ENCODE peak calls at places on chromosomes 13 and 19, in seven cellular contexts. F is NCI-H2171 treated with DMSO at 0.1 percent for 48 hours, E is fibroblast of the conjunctiva, C is ascending aorta, U is spleen, Z is NCI-H2081 treated with DMSO at 0.1 percent for 48 hours, K is SW 1271. Y is an unnamed sample.

GRCh38 chr13:80168089-80168850 is 172.7 kb downstream of the SPRY2 start:
- DNase-seq in E (no peak), C (no peak), Z (no peak), F (no peak), U (no peak), K (no peak), Y (no peak)

GRCh38 chr19:345320-345879 is 804 bp upstream of the MIER2 start:
- DNase-seq in Z (no peak), F (no peak), U (peak; percentile 64), E (no peak), K (no peak), C (no peak), Y (no peak)

GRCh38 chr19:35015576-35016351 is 14.5 kb upstream of the SCN1B start:
- DNase-seq in U (no peak), F (no peak), K (no peak), Z (no peak), E (peak; percentile 29), C (no peak), Y (no peak)

GRCh38 chr19:39563408-39563807 is 23.4 kb upstream of the EID2 start:
- DNase-seq in U (no peak), E (no peak), K (no peak), C (no peak), F (no peak), Z (no peak), Y (no peak)

GRCh38 chr13:84479656-84480055 is 597.4 kb upstream of the SLITRK1 start:
- DNase-seq in K (no peak), U (no peak), F (no peak), E (no peak), C (no peak), Z (no peak), Y (no peak)

GRCh38 chr13:96744665-96745331 is 249.5 kb downstream of the OXGR1 start:
- DNase-seq in K (no peak), C (no peak), F (no peak), E (no peak), Z (no peak), U (no peak), Y (no peak)

GRCh38 chr13:32022292-32022691 is 9.3 kb upstream of the FRY start:
- DNase-seq in U (no peak), Z (no peak), C (no peak), K (no peak), F (no peak), E (no peak), Y (no peak)

GRCh38 chr19:18021121-18021755 is 13.3 kb downstream of the ARRDC2 start:
- DNase-seq in U (peak; percentile 91), F (no peak), E (no peak), C (peak; percentile 75), K (peak; percentile 76), Z (no peak), Y (no peak)

GRCh38 chr13:22141636-22142035 is 470.8 kb downstream of the FGF9 start:
- DNase-seq in K (no peak), F (no peak), U (no peak), C (no peak), Z (no peak), E (no peak), Y (no peak)

GRCh38 chr13:94758571-94758970 is 46.2 kb upstream of the SOX21 start:
- DNase-seq in Z (no peak), U (no peak), K (no peak), C (no peak), E (no peak), F (no peak), Y (no peak)